ENCODE peak calls at places on chromosomes 4 and X, in six cellular contexts. U, T, C, S, O and X are unnamed samples. For H3K36me3, the result is how much of the 10 kb centered on the place peaks cover.

GRCh38 chrX:123964155-123964554 is 2.6 kb downstream of the STAG2 start:
- DNase-seq in U (no peak), T (no peak), C (no peak), S (no peak), O (no peak), X (no peak)

GRCh38 chrX:8194216-8194615 is 23.1 kb upstream of the VCX2 start:
- DNase-seq in U (no peak), T (no peak), C (no peak), S (no peak), O (no peak), X (no peak)

GRCh38 chr4:18923496-18924161 is 902.1 kb upstream of the LCORL start:
- DNase-seq in U (peak), T (no peak), C (no peak), S (no peak), O (no peak), X (no peak)

GRCh38 chrX:56232221-56233082 is at the start of gene KLF8:
- DNase-seq in U (peak), T (peak), C (no peak), S (peak), O (peak), X (peak)

GRCh38 chr4:89000392-89000791 is 56.6 kb downstream of the FAM13A start:
- DNase-seq in U (no peak), T (no peak), C (no peak), S (no peak), O (no peak), X (no peak)

GRCh38 chr4:16259531-16260246 is 33.4 kb upstream of the TAPT1 start:
- DNase-seq in U (no peak), T (no peak), C (no peak), S (no peak), O (no peak), X (no peak)

GRCh38 chr4:8468746-8469535 is 28.4 kb downstream of the TRMT44 start:
- DNase-seq in U (peak), T (peak), C (peak), S (peak), O (peak), X (peak)

GRCh38 chr4:6598641-6599040 is 23.7 kb downstream of the MAN2B2 start:
- DNase-seq in U (no peak), T (no peak), C (no peak), S (no peak), O (no peak), X (no peak)

GRCh38 chrX:101348452-101349222 is at the start of gene TIMM8A:
- DNase-seq in U (peak), T (peak), C (peak), S (peak), O (peak), X (peak)

GRCh38 chrX:103585421-103586313 is at the start of gene TCEAL4:
- DNase-seq in U (peak), T (peak), C (peak), S (peak), O (peak), X (peak)

GRCh38 chrX:44143061-44143602 is 169.9 kb upstream of the NDP start:
- DNase-seq in U (no peak), T (no peak), C (no peak), S (no peak), O (no peak), X (no peak)

GRCh38 chr4:153684182-153685073 is at the start of gene TLR2:
- DNase-seq in U (peak), T (peak), C (no peak), S (peak), O (peak), X (peak)

GRCh38 chrX:53859890-53860289 is 173.4 kb upstream of the HUWE1 start:
- DNase-seq in U (no peak), T (no peak), C (no peak), S (no peak), O (no peak), X (no peak)

GRCh38 chrX:133482345-133483041 is 67.2 kb upstream of the GPC4 start:
- DNase-seq in U (no peak), T (peak), C (no peak), S (peak), O (no peak), X (no peak)

GRCh38 chr4:85358831-85359230 is 116.1 kb upstream of the ARHGAP24 start:
- DNase-seq in U (no peak), T (no peak), C (peak), S (peak), O (no peak), X (no peak)

GRCh38 chrX:19904778-19905367 is 17.5 kb upstream of the SH3KBP1 start:
- DNase-seq in U (peak), T (no peak), C (peak), S (peak), O (no peak), X (peak)

GRCh38 chrX:46298821-46299220 is 246.4 kb downstream of the ZNF674 start:
- DNase-seq in U (no peak), T (no peak), C (no peak), S (peak), O (no peak), X (no peak)

GRCh38 chrX:9647475-9647874 is 118.2 kb downstream of the GPR143 start:
- DNase-seq in U (peak), T (no peak), C (no peak), S (no peak), O (no peak), X (no peak)

GRCh38 chr4:133593764-133594163 is 444.7 kb downstream of the PCDH10 start:
- DNase-seq in U (no peak), T (no peak), C (no peak), S (no peak), O (no peak), X (peak)

GRCh38 chr4:78618426-78618825 is 66.9 kb downstream of the ANXA3 start:
- DNase-seq in U (no peak), T (no peak), C (no peak), S (no peak), O (no peak), X (no peak)

GRCh38 chrX:10032147-10032546 is 65.0 kb downstream of the CLDN34 start:
- DNase-seq in U (no peak), T (no peak), C (no peak), S (no peak), O (no peak), X (no peak)

GRCh38 chr4:13920901-13921300 is 293.4 kb upstream of the BOD1L1 start:
- DNase-seq in U (no peak), T (peak), C (no peak), S (peak), O (peak), X (no peak)

GRCh38 chrX:23773601-23774175 is 9.3 kb upstream of the SAT1 start:
- DNase-seq in U (no peak), T (no peak), C (peak), S (no peak), O (no peak), X (no peak)

GRCh38 chrX:110318664-110318968 is 731 bp upstream of the AMMECR1 start:
- DNase-seq in U (no peak), T (no peak), C (no peak), S (no peak), O (no peak), X (no peak)

DNA sequence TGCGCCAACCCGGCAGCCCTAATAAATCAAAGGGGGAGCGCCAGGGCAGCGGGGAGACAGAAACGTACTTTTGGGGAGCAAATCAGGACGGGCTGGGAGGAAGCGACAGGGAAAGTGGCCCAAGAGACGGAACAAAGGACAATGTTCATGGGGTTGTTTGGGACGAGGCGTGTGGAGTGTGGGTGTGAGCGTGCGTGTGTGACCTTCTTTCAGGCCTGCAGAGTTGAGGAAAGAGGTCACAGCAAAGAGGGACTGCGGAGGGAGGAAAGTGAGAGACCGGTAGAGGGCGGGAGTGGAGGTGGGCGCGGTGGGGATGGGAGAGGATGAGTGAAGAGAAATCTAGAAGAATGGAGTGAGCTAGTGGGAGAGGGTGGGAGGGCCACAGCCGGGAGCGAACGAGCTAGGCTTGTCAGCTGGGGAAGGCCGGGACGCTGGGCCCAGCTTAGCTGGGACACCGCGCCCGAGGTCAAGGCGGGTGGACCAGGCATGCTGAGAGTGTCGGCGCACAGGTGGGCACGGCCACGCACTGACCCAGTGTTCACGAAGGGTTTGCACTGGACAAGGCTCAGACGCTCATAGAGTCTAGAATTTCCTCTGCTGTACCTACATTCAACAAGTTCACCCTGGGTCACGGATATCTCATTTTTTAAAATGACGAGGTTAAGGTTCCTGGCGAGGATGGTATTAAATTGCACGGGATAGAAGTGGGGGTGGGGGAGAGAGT is 14.7 kb upstream of the PITX2 start:
- DNase-seq in U (no peak), T (no peak), C (no peak), S (no peak), O (no peak), X (peak)
- H3K4me3 ChIP-seq in U (peak), T (no peak), C (no peak), S (no peak), O (peak), X (peak)

DNA sequence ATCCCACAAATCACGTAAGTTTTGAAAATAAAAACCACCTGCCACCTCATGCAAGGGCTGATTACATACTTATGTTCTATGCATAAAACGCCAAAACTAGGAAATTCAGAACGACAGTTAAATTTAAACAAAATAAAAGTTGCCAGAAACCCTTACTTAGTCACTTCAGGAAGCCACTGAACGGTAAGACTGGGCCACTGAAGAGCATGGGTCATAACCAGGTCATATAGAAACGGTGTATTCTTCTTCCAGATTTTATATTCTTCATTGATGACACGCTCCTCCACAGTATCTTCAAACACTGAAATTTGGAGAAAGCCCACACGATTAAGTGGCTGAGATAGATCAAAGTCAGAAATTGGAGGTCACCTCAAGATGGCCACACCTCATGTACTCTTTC is 1.2 kb downstream of the RBBP7 start:
- DNase-seq in U (no peak), T (no peak), C (no peak), S (no peak), O (no peak), X (no peak)
- H3K36me3 ChIP-seq in U (under half), T (under half), C (under half), S (under half), O (under half), X (under half)

GRCh38 chrX:65695849-65696248 is 28.4 kb downstream of the MSN start:
- DNase-seq in U (no peak), T (no peak), C (no peak), S (no peak), O (no peak), X (no peak)

GRCh38 chrX:65697173-65697572 is 29.7 kb downstream of the MSN start:
- DNase-seq in U (no peak), T (no peak), C (peak), S (no peak), O (no peak), X (no peak)

GRCh38 chrX:65697915-65698796 is 30.7 kb downstream of the MSN start:
- DNase-seq in U (no peak), T (peak), C (peak), S (no peak), O (peak), X (no peak)

GRCh38 chrX:65696613-65697012 is 29.2 kb downstream of the MSN start:
- DNase-seq in U (no peak), T (no peak), C (no peak), S (no peak), O (no peak), X (no peak)
- H3K4me3 ChIP-seq in U (no peak), T (no peak), C (peak), S (no peak), O (no peak), X (no peak)

GRCh38 chr4:139511320-139511719 is 44.7 kb downstream of the SETD7 start:
- DNase-seq in U (no peak), T (no peak), C (no peak), S (no peak), O (no peak), X (no peak)
- H3K36me3 ChIP-seq in U (under half), T (under half), C (half or more), S (under half), O (half or more), X (under half)

GRCh38 chr4:36241771-36242170 is 2.5 kb downstream of the ARAP2 start:
- DNase-seq in U (no peak), T (no peak), C (no peak), S (no peak), O (no peak), X (no peak)
- H3K4me3 ChIP-seq in U (no peak), T (no peak), C (no peak), S (no peak), O (peak), X (no peak)

GRCh38 chr4:39286263-39286662 is 79.9 kb downstream of the RFC1 start:
- DNase-seq in U (no peak), T (no peak), C (no peak), S (no peak), O (no peak), X (no peak)
- H3K36me3 ChIP-seq in U (under half), T (under half), C (half or more), S (under half), O (half or more), X (under half)

DNA sequence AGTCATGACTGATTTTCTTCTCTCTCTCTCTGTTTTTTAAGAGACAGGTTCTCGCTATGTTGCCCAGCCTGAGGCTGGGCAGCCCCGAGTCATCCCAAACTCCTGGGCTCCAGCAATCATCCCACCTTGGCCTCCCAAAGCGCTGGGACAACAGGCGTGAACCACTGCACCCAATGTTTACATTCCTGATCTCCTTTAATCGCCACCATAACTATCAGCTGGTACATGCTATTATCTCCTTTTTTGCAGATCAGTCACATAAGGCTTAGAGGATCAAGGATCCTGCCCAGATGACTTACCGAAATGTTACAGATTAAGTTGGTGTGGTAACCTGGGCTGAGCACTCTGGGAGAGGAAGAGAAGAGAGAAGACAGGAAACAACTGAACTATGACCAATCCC is 1.5 kb upstream of the USP46 start:
- DNase-seq in U (no peak), T (no peak), C (no peak), S (no peak), O (no peak), X (no peak)
- H3K4me3 ChIP-seq in U (no peak), T (no peak), C (peak), S (no peak), O (no peak), X (no peak)

GRCh38 chr4:161828061-161828460 is 335.7 kb downstream of the FSTL5 start:
- DNase-seq in U (no peak), T (no peak), C (no peak), S (no peak), O (no peak), X (no peak)
- H3K36me3 ChIP-seq in U (under half), T (under half), C (under half), S (under half), O (under half), X (under half)